ENCODE peak calls at places on chromosomes 1 and 21, in five cellular contexts. E is posterior cingulate gyrus; N is H54; O is stimulated activated naive CD4-positive, alpha-beta T cell; U is ovary. F is an unnamed sample.

GRCh38 chr21:26952274-26953066 is 14.4 kb downstream of the ADAMTS5 start:
- DNase-seq in E (no peak), N (no peak), O (no peak), U (no peak), F (no peak)

GRCh38 chr1:45493116-45493697 is 2.2 kb upstream of the TESK2 start:
- DNase-seq in E (no peak), N (no peak), O (peak; percentile 32), U (no peak), F (no peak)

GRCh38 chr1:19398309-19398760 is 86.2 kb downstream of the SLC66A1 start:
- DNase-seq in E (no peak), N (peak; percentile 69), O (no peak), U (peak; percentile 79), F (no peak)

GRCh38 chr1:206476058-206476457 is 5.8 kb downstream of the IKBKE start:
- DNase-seq in E (no peak), N (no peak), O (no peak), U (no peak), F (no peak)

GRCh38 chr1:179447489-179447888 is 81.7 kb downstream of the AXDND1 start:
- DNase-seq in E (no peak), N (peak; percentile 7), O (peak; percentile 1), U (no peak), F (no peak)

GRCh38 chr1:178684111-178684510 is 40.9 kb upstream of the RALGPS2 start:
- DNase-seq in E (no peak), N (no peak), O (no peak), U (no peak), F (no peak)

GRCh38 chr1:156122519-156123355 is 8.2 kb downstream of the LMNA start:
- DNase-seq in E (no peak), N (peak; percentile 68), O (no peak), U (peak; percentile 91), F (no peak)

GRCh38 chr1:73943270-73943669 is 254.7 kb downstream of the LRRIQ3 start:
- DNase-seq in E (no peak), N (no peak), O (no peak), U (no peak), F (no peak)

GRCh38 chr1:2926447-2927055 is 94.7 kb upstream of the ACTRT2 start:
- DNase-seq in E (no peak), N (no peak), O (no peak), U (no peak), F (no peak)

GRCh38 chr1:115647000-115647399 is 5.2 kb downstream of the VANGL1 start:
- DNase-seq in E (no peak), N (no peak), O (no peak), U (no peak), F (no peak)

GRCh38 chr1:31605908-31606427 is 11.5 kb upstream of the HCRTR1 start:
- DNase-seq in E (no peak), N (no peak), O (no peak), U (no peak), F (no peak)

GRCh38 chr1:8603220-8603616 is 214.2 kb downstream of the RERE start:
- DNase-seq in E (no peak), N (no peak), O (no peak), U (no peak), F (no peak)

GRCh38 chr21:26844258-26845065 is 747 bp downstream of the ADAMTS1 start:
- DNase-seq in E (peak; percentile 54), N (no peak), O (no peak), U (peak; percentile 81), F (peak; percentile 59)

GRCh38 chr1:234601217-234602017 is 8.6 kb downstream of the IRF2BP2 start:
- DNase-seq in E (no peak), N (no peak), O (peak; percentile 41), U (no peak), F (no peak)

GRCh38 chr1:213622365-213623087 is 365.2 kb upstream of the PROX1 start:
- DNase-seq in E (no peak), N (no peak), O (no peak), U (no peak), F (no peak)

GRCh38 chr1:200242379-200243041 is 167.3 kb downstream of the ZNF281 start:
- DNase-seq in E (no peak), N (no peak), O (no peak), U (no peak), F (no peak)

GRCh38 chr1:69421286-69421685 is 146.4 kb upstream of the LRRC7 start:
- DNase-seq in E (no peak), N (no peak), O (no peak), U (no peak), F (no peak)

GRCh38 chr1:113269577-113269976 is 120.7 kb upstream of the MAGI3 start:
- DNase-seq in E (no peak), N (no peak), O (no peak), U (no peak), F (no peak)

GRCh38 chr1:154198756-154199562 is 7.1 kb upstream of the TPM3 start:
- DNase-seq in E (no peak), N (no peak), O (peak; percentile 26), U (no peak), F (peak; percentile 32)

GRCh38 chr1:49686107-49686506 is 337.6 kb downstream of the AGBL4 start:
- DNase-seq in E (no peak), N (no peak), O (no peak), U (no peak), F (no peak)

GRCh38 chr1:35876988-35877387 is 6.0 kb upstream of the AGO1 start:
- DNase-seq in E (no peak), N (no peak), O (no peak), U (no peak), F (no peak)

GRCh38 chr1:3787347-3787710 is 9.0 kb downstream of the LRRC47 start:
- DNase-seq in E (no peak), N (no peak), O (no peak), U (no peak), F (no peak)

GRCh38 chr1:91805343-91805801 is 80.6 kb downstream of the TGFBR3 start:
- DNase-seq in E (no peak), N (no peak), O (no peak), U (no peak), F (no peak)

GRCh38 chr1:23531695-23532094 is 662 bp upstream of the E2F2 start:
- DNase-seq in E (no peak), N (no peak), O (no peak), U (no peak), F (no peak)

GRCh38 chr1:22018583-22019559 is 17.4 kb downstream of the CELA3A start:
- DNase-seq in E (no peak), N (peak; percentile 48), O (peak; percentile 38), U (no peak), F (no peak)

GRCh38 chr1:186617860-186618780 is 62.1 kb downstream of the PTGS2 start:
- DNase-seq in E (no peak), N (peak; percentile 20), O (peak; percentile 24), U (no peak), F (no peak)

GRCh38 chr1:8481650-8482380 is 163.9 kb downstream of the SLC45A1 start:
- DNase-seq in E (no peak), N (no peak), O (no peak), U (no peak), F (no peak)

GRCh38 chr1:39957299-39958020 is 2.5 kb downstream of the MFSD2A start:
- DNase-seq in E (peak; percentile 57), N (no peak), O (no peak), U (no peak), F (peak; percentile 47)

GRCh38 chr1:169460193-169460833 is 25.4 kb downstream of the SLC19A2 start:
- DNase-seq in E (no peak), N (no peak), O (no peak), U (peak; percentile 39), F (no peak)

GRCh38 chr1:207316622-207317510 is 4.6 kb upstream of the CD55 start:
- DNase-seq in E (no peak), N (no peak), O (no peak), U (no peak), F (no peak)

GRCh38 chr21:41189147-41189538 is 21.2 kb downstream of the BACE2 start:
- DNase-seq in E (no peak), N (no peak), O (no peak), U (no peak), F (no peak)

GRCh38 chr1:167455786-167456446 is 62.4 kb downstream of the CD247 start:
- DNase-seq in E (no peak), N (no peak), O (peak; percentile 74), U (peak; percentile 49), F (peak; percentile 51)

GRCh38 chr1:22330092-22330762 is 121.4 kb upstream of the ZBTB40 start:
- DNase-seq in E (no peak), N (no peak), O (no peak), U (no peak), F (no peak)

GRCh38 chr1:182739545-182739944 is 50.0 kb upstream of the NPL start:
- DNase-seq in E (no peak), N (no peak), O (no peak), U (peak; percentile 81), F (no peak)

GRCh38 chr21:16587671-16588379 is 858.0 kb downstream of the USP25 start:
- DNase-seq in E (no peak), N (no peak), O (no peak), U (no peak), F (no peak)

GRCh38 chr1:163866539-163866938 is 544.8 kb downstream of the NUF2 start:
- DNase-seq in E (no peak), N (no peak), O (no peak), U (no peak), F (no peak)

GRCh38 chr1:15153184-15153841 is at the start of gene TMEM51:
- DNase-seq in E (peak; percentile 20), N (peak; percentile 31), O (no peak), U (peak; percentile 87), F (no peak)

GRCh38 chr21:44947930-44948331 is 8.1 kb downstream of the SLX9 start:
- DNase-seq in E (no peak), N (peak; percentile 92), O (no peak), U (peak; percentile 49), F (no peak)

GRCh38 chr1:57468661-57469523 is 45.0 kb upstream of the DAB1 start:
- DNase-seq in E (no peak), N (no peak), O (no peak), U (no peak), F (no peak)

GRCh38 chr1:224069138-224069537 is 44.8 kb upstream of the FBXO28 start:
- DNase-seq in E (no peak), N (no peak), O (no peak), U (no peak), F (no peak)

F was measured in substantia nigra.